ENCODE peak calls at places on chromosomes 3 and 15, in ten cellular contexts. One of them, this sample, is unnamed.

GRCh38 chr3:24303057-24303754 is 191.4 kb downstream of the THRB start:
- DNase-seq in cardiac fibroblast: no peak
- DNase-seq in RWPE2: no peak
- DNase-seq in kidney: no peak
- DNase-seq in kidney epithelial cell: no peak
- DNase-seq in keratinocyte: no peak
- DNase-seq in hepatocyte: no peak
- DNase-seq in AG04449: no peak
- DNase-seq in AG04450: no peak
- DNase-seq in tibial artery: no peak
- DNase-seq in this sample: peak; percentile 26

GRCh38 chr3:169562988-169563774 is 100.3 kb downstream of the MECOM start:
- DNase-seq in tibial artery: no peak
- DNase-seq in keratinocyte: no peak
- DNase-seq in hepatocyte: no peak
- DNase-seq in kidney: no peak
- DNase-seq in cardiac fibroblast: peak; percentile 8
- DNase-seq in AG04449: no peak
- DNase-seq in RWPE2: no peak
- DNase-seq in AG04450: no peak
- DNase-seq in kidney epithelial cell: no peak
- DNase-seq in this sample: no peak

GRCh38 chr15:93231261-93231939 is 142.4 kb upstream of the RGMA start:
- DNase-seq in RWPE2: no peak
- DNase-seq in kidney epithelial cell: no peak
- DNase-seq in AG04449: no peak
- DNase-seq in hepatocyte: no peak
- DNase-seq in kidney: no peak
- DNase-seq in cardiac fibroblast: no peak
- DNase-seq in keratinocyte: no peak
- DNase-seq in AG04450: no peak
- DNase-seq in tibial artery: no peak
- DNase-seq in this sample: no peak

GRCh38 chr3:60064210-60065178 is 1014.7 kb upstream of the CFAP20DC start:
- DNase-seq in cardiac fibroblast: peak; percentile 10
- DNase-seq in AG04450: peak; percentile 18
- DNase-seq in kidney: no peak
- DNase-seq in tibial artery: no peak
- DNase-seq in kidney epithelial cell: peak; percentile 57
- DNase-seq in AG04449: peak; percentile 17
- DNase-seq in keratinocyte: no peak
- DNase-seq in RWPE2: no peak
- DNase-seq in hepatocyte: no peak
- DNase-seq in this sample: peak; percentile 58

GRCh38 chr15:69337133-69337532 is 38.4 kb downstream of the PAQR5 start:
- DNase-seq in RWPE2: no peak
- DNase-seq in kidney: no peak
- DNase-seq in cardiac fibroblast: peak; percentile 26
- DNase-seq in hepatocyte: no peak
- DNase-seq in AG04449: peak; percentile 19
- DNase-seq in keratinocyte: no peak
- DNase-seq in tibial artery: no peak
- DNase-seq in kidney epithelial cell: no peak
- DNase-seq in AG04450: no peak
- DNase-seq in this sample: peak; percentile 27

GRCh38 chr3:193078996-193079731 is 161.5 kb upstream of the MB21D2 start:
- DNase-seq in kidney: no peak
- DNase-seq in AG04449: no peak
- DNase-seq in keratinocyte: no peak
- DNase-seq in cardiac fibroblast: no peak
- DNase-seq in RWPE2: no peak
- DNase-seq in kidney epithelial cell: no peak
- DNase-seq in hepatocyte: no peak
- DNase-seq in AG04450: no peak
- DNase-seq in tibial artery: no peak
- DNase-seq in this sample: no peak

GRCh38 chr3:111521881-111522280 is 20.1 kb upstream of the CD96 start:
- DNase-seq in tibial artery: no peak
- DNase-seq in AG04449: no peak
- DNase-seq in kidney epithelial cell: no peak
- DNase-seq in AG04450: no peak
- DNase-seq in hepatocyte: no peak
- DNase-seq in RWPE2: no peak
- DNase-seq in keratinocyte: no peak
- DNase-seq in cardiac fibroblast: peak; percentile 67
- DNase-seq in kidney: no peak
- DNase-seq in this sample: peak; percentile 25

GRCh38 chr15:45021331-45021730 is 1.7 kb upstream of the SORD start:
- DNase-seq in RWPE2: no peak
- DNase-seq in hepatocyte: no peak
- DNase-seq in kidney: no peak
- DNase-seq in keratinocyte: no peak
- DNase-seq in kidney epithelial cell: no peak
- DNase-seq in AG04450: no peak
- DNase-seq in AG04449: no peak
- DNase-seq in tibial artery: no peak
- DNase-seq in cardiac fibroblast: peak; percentile 22
- DNase-seq in this sample: no peak

GRCh38 chr15:68334661-68335124 is 57.1 kb downstream of the FEM1B start:
- DNase-seq in kidney epithelial cell: no peak
- DNase-seq in RWPE2: no peak
- DNase-seq in keratinocyte: no peak
- DNase-seq in cardiac fibroblast: peak; percentile 38
- DNase-seq in tibial artery: peak; percentile 92
- DNase-seq in AG04450: no peak
- DNase-seq in kidney: no peak
- DNase-seq in AG04449: peak; percentile 42
- DNase-seq in hepatocyte: no peak
- DNase-seq in this sample: peak; percentile 47

GRCh38 chr15:66581972-66582537 is 16.3 kb upstream of the LCTL start:
- DNase-seq in hepatocyte: no peak
- DNase-seq in AG04449: no peak
- DNase-seq in RWPE2: no peak
- DNase-seq in keratinocyte: no peak
- DNase-seq in kidney: no peak
- DNase-seq in kidney epithelial cell: no peak
- DNase-seq in cardiac fibroblast: peak; percentile 62
- DNase-seq in AG04450: no peak
- DNase-seq in tibial artery: no peak
- DNase-seq in this sample: peak; percentile 23

DNA sequence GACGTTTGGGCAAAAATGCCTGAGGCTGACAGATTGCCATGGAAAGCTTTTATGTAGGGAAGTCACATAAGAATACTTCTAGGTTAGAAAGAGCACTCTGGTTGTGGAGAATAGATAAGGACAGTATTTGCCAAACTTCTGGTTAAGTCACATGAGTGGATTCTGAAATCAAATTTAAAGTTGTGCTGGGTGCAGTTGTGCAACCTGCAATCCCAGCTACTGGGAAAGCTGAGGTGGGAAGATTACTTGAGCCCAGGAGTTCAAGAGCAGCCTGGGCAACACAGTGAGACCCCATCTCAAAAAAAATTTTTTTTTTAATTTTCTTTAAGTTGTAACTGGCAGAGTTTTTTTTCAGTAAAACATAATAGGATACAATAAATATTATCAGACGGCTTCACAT is 7.2 kb upstream of the ZNF148 start:
- DNase-seq in hepatocyte: no peak
- DNase-seq in keratinocyte: no peak
- DNase-seq in AG04450: no peak
- DNase-seq in kidney: no peak
- DNase-seq in AG04449: no peak
- DNase-seq in tibial artery: no peak
- DNase-seq in RWPE2: no peak
- DNase-seq in cardiac fibroblast: no peak
- DNase-seq in kidney epithelial cell: no peak
- DNase-seq in this sample: peak; percentile 30
- TF ChIP-seq CTCF in hepatocyte: no peak
- TF ChIP-seq CTCF in keratinocyte: no peak
- TF ChIP-seq CTCF in AG04450: no peak
- TF ChIP-seq CTCF in kidney: no peak
- TF ChIP-seq CTCF in AG04449: no peak
- TF ChIP-seq CTCF in tibial artery: no peak
- TF ChIP-seq CTCF in RWPE2: no peak
- TF ChIP-seq CTCF in cardiac fibroblast: no peak
- TF ChIP-seq CTCF in kidney epithelial cell: no peak
- TF ChIP-seq CTCF in this sample: no peak

DNA sequence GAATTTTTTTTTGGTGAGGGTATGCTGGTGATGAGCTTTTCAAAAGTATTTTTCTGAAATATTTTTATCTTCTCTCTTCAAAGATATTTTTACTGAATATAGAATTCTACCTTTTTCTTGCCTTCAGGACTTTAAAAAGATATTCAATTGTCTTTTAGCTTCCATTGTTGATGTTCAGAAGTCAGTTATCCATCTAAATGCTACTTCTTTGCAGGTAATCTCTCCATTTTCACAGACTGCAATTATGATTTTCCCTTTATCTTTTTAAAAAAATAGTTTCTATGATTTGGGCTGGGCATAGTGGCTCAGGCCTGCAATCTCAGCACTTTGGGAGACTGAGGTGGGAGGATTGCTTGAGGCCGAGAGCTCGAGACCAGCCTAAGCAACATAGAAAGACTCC is 222.4 kb downstream of the IL20RB start:
- DNase-seq in kidney: no peak
- DNase-seq in tibial artery: no peak
- DNase-seq in hepatocyte: no peak
- DNase-seq in cardiac fibroblast: no peak
- DNase-seq in RWPE2: no peak
- DNase-seq in keratinocyte: no peak
- DNase-seq in AG04449: no peak
- DNase-seq in AG04450: no peak
- DNase-seq in kidney epithelial cell: no peak
- DNase-seq in this sample: no peak
- H3K4me3 ChIP-seq in kidney: no peak overlapping the region
- H3K4me3 ChIP-seq in tibial artery: no peak overlapping the region
- H3K4me3 ChIP-seq in hepatocyte: no peak overlapping the region
- H3K4me3 ChIP-seq in cardiac fibroblast: no peak overlapping the region
- H3K4me3 ChIP-seq in RWPE2: no peak overlapping the region
- H3K4me3 ChIP-seq in keratinocyte: no peak overlapping the region
- H3K4me3 ChIP-seq in AG04449: no peak overlapping the region
- H3K4me3 ChIP-seq in AG04450: no peak overlapping the region
- H3K4me3 ChIP-seq in kidney epithelial cell: no peak overlapping the region
- H3K4me3 ChIP-seq in this sample: no peak overlapping the region

DNA sequence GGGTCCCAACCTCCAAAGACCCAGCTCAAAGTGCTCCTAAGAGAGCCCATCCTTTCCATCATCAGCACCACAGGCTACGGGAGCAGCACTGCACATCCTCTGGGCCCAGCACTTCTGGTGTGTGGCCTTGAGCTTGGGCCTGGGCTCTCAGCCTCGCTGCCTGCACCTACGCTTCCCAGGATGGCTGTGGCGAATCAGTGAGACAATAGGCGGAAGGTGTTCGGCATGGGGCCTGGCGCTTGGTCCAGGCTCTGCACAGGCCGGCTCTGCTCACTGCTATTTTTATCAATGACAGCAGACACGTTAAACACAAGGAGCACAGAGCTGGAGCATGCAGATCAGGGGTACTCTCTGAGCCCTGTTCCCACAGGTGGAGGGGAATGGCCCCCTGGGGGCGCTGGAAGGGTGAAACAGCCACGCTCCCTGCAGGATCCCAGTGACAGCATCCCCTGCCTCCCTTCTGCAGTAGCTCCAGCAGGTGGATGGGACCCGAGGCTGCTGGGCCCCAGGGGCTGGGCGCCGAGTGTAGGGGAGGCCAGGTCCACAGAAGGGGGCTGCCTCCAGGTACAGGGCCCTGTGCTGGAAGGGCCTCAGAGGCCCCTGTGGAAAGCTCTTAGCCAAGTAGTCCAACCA is 90.0 kb upstream of the RPL32 start:
- DNase-seq in hepatocyte: no peak
- DNase-seq in RWPE2: no peak
- DNase-seq in tibial artery: no peak
- DNase-seq in cardiac fibroblast: no peak
- DNase-seq in kidney epithelial cell: no peak
- DNase-seq in AG04450: no peak
- DNase-seq in kidney: no peak
- DNase-seq in AG04449: no peak
- DNase-seq in keratinocyte: no peak
- DNase-seq in this sample: no peak
- TF ChIP-seq CTCF in hepatocyte: no peak
- TF ChIP-seq CTCF in RWPE2: no peak
- TF ChIP-seq CTCF in tibial artery: no peak
- TF ChIP-seq CTCF in cardiac fibroblast: no peak
- TF ChIP-seq CTCF in kidney epithelial cell: no peak
- TF ChIP-seq CTCF in AG04450: no peak
- TF ChIP-seq CTCF in kidney: no peak
- TF ChIP-seq CTCF in AG04449: no peak
- TF ChIP-seq CTCF in keratinocyte: no peak
- TF ChIP-seq CTCF in this sample: no peak

GRCh38 chr3:49173792-49174170 is 2.4 kb downstream of the KLHDC8B start:
- DNase-seq in hepatocyte: no peak
- DNase-seq in keratinocyte: no peak
- DNase-seq in kidney: peak; percentile 77
- DNase-seq in AG04450: no peak
- DNase-seq in tibial artery: no peak
- DNase-seq in AG04449: no peak
- DNase-seq in cardiac fibroblast: no peak
- DNase-seq in RWPE2: no peak
- DNase-seq in kidney epithelial cell: no peak
- DNase-seq in this sample: no peak

GRCh38 chr3:49171119-49171774 is at the start of gene KLHDC8B:
- DNase-seq in AG04450: peak; percentile 57
- DNase-seq in AG04449: no peak
- DNase-seq in cardiac fibroblast: peak; percentile 80
- DNase-seq in kidney epithelial cell: no peak
- DNase-seq in tibial artery: peak; percentile 91
- DNase-seq in RWPE2: peak; percentile 84
- DNase-seq in keratinocyte: no peak
- DNase-seq in hepatocyte: peak; percentile 94
- DNase-seq in kidney: peak; percentile 94
- DNase-seq in this sample: peak; percentile 94

GRCh38 chr3:49173116-49173791 is 1.9 kb downstream of the KLHDC8B start:
- DNase-seq in cardiac fibroblast: no peak
- DNase-seq in RWPE2: no peak
- DNase-seq in AG04449: no peak
- DNase-seq in kidney: peak; percentile 85
- DNase-seq in tibial artery: no peak
- DNase-seq in AG04450: no peak
- DNase-seq in kidney epithelial cell: no peak
- DNase-seq in hepatocyte: peak; percentile 85
- DNase-seq in keratinocyte: no peak
- DNase-seq in this sample: peak; percentile 58

GRCh38 chr3:49171775-49172500 is 540 bp downstream of the KLHDC8B start:
- DNase-seq in AG04449: no peak
- DNase-seq in kidney epithelial cell: no peak
- DNase-seq in kidney: peak; percentile 74
- DNase-seq in keratinocyte: no peak
- DNase-seq in cardiac fibroblast: no peak
- DNase-seq in AG04450: no peak
- DNase-seq in RWPE2: no peak
- DNase-seq in hepatocyte: no peak
- DNase-seq in tibial artery: no peak
- DNase-seq in this sample: no peak

DNA sequence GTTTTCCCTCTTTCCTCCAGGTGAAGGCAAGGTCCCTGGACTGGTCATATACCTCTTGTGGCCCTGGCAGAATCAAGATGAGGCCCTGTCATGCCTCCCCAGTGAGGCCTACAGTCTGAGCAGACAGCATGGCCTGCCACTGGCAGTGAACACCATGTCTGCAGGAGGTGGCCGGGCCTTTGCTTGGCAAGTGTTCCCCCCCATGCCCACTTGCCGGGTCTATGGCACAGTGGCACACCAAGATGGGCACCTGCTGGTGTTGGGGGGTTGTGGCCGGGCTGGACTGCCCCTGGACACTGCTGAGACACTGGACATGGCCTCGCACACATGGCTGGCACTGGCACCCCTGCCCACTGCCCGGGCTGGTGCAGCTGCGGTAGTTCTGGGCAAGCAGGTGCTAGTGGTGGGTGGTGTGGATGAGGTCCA is 1.2 kb downstream of the KLHDC8B start:
- DNase-seq in keratinocyte: no peak
- DNase-seq in AG04450: no peak
- DNase-seq in RWPE2: no peak
- DNase-seq in AG04449: no peak
- DNase-seq in cardiac fibroblast: no peak
- DNase-seq in tibial artery: no peak
- DNase-seq in kidney: peak; percentile 74
- DNase-seq in hepatocyte: no peak
- DNase-seq in kidney epithelial cell: no peak
- DNase-seq in this sample: no peak
- H3K4me3 ChIP-seq in keratinocyte: no peak overlapping the region
- H3K4me3 ChIP-seq in AG04450: peak overlapping the region; percentile 83
- H3K4me3 ChIP-seq in RWPE2: no peak overlapping the region
- H3K4me3 ChIP-seq in AG04449: peak overlapping the region; percentile 78
- H3K4me3 ChIP-seq in cardiac fibroblast: peak overlapping the region; percentile 81
- H3K4me3 ChIP-seq in tibial artery: peak overlapping the region; percentile 85
- H3K4me3 ChIP-seq in kidney: peak overlapping the region; percentile 89
- H3K4me3 ChIP-seq in hepatocyte: no peak overlapping the region
- H3K4me3 ChIP-seq in kidney epithelial cell: no peak overlapping the region
- H3K4me3 ChIP-seq in this sample: peak overlapping the region; percentile 81